ENCODE peak calls at places on chromosomes 6 and 20, in ten cellular contexts. One of them, this sample, is unnamed.
A peak's percentile ranks its signal among the peaks of the same experiment; 100 is the strongest.

GRCh38 chr20:11810316-11811130 is 107.2 kb upstream of the BTBD3 start:
- DNase-seq in NCI-H69: peak; percentile 82
- DNase-seq in EL: peak; percentile 84
- DNase-seq in AG10803: peak; percentile 77
- DNase-seq in hepatocyte: no peak
- DNase-seq in AG09319: no peak
- DNase-seq in omental fat pad: no peak
- DNase-seq in stromal cell of bone marrow: no peak
- DNase-seq in naive thymus-derived CD8-positive, alpha-beta T cell: no peak
- DNase-seq in activated naive CD4-positive, alpha-beta T cell treated with anti-CD3 and anti-CD28 coated beads for 36 hours: no peak
- DNase-seq in this sample: peak; percentile 48

GRCh38 chr20:25341716-25342680 is 48.6 kb downstream of the ABHD12 start:
- DNase-seq in EL: peak; percentile 62
- DNase-seq in AG09319: no peak
- DNase-seq in AG10803: peak; percentile 59
- DNase-seq in hepatocyte: no peak
- DNase-seq in stromal cell of bone marrow: no peak
- DNase-seq in naive thymus-derived CD8-positive, alpha-beta T cell: no peak
- DNase-seq in NCI-H69: peak; percentile 41
- DNase-seq in omental fat pad: no peak
- DNase-seq in activated naive CD4-positive, alpha-beta T cell treated with anti-CD3 and anti-CD28 coated beads for 36 hours: no peak
- DNase-seq in this sample: no peak

GRCh38 chr6:148044261-148044731 is 298.3 kb upstream of the SASH1 start:
- DNase-seq in stromal cell of bone marrow: peak; percentile 11
- DNase-seq in activated naive CD4-positive, alpha-beta T cell treated with anti-CD3 and anti-CD28 coated beads for 36 hours: no peak
- DNase-seq in EL: peak; percentile 43
- DNase-seq in naive thymus-derived CD8-positive, alpha-beta T cell: no peak
- DNase-seq in AG09319: peak; percentile 15
- DNase-seq in omental fat pad: no peak
- DNase-seq in NCI-H69: no peak
- DNase-seq in hepatocyte: no peak
- DNase-seq in AG10803: peak; percentile 2
- DNase-seq in this sample: peak; percentile 4

GRCh38 chr6:16700202-16700997 is 60.9 kb downstream of the ATXN1 start:
- DNase-seq in activated naive CD4-positive, alpha-beta T cell treated with anti-CD3 and anti-CD28 coated beads for 36 hours: peak; percentile 35
- DNase-seq in AG10803: no peak
- DNase-seq in EL: no peak
- DNase-seq in hepatocyte: no peak
- DNase-seq in omental fat pad: no peak
- DNase-seq in stromal cell of bone marrow: no peak
- DNase-seq in AG09319: no peak
- DNase-seq in NCI-H69: peak; percentile 35
- DNase-seq in naive thymus-derived CD8-positive, alpha-beta T cell: peak; percentile 25
- DNase-seq in this sample: no peak

GRCh38 chr6:109939654-109940053 is 38.5 kb upstream of the GPR6 start:
- DNase-seq in naive thymus-derived CD8-positive, alpha-beta T cell: no peak
- DNase-seq in NCI-H69: no peak
- DNase-seq in EL: peak; percentile 50
- DNase-seq in stromal cell of bone marrow: no peak
- DNase-seq in hepatocyte: no peak
- DNase-seq in omental fat pad: no peak
- DNase-seq in activated naive CD4-positive, alpha-beta T cell treated with anti-CD3 and anti-CD28 coated beads for 36 hours: no peak
- DNase-seq in AG10803: no peak
- DNase-seq in AG09319: no peak
- DNase-seq in this sample: no peak

GRCh38 chr20:25005220-25005619 is 12.7 kb upstream of the APMAP start:
- DNase-seq in NCI-H69: peak; percentile 88
- DNase-seq in stromal cell of bone marrow: no peak
- DNase-seq in hepatocyte: no peak
- DNase-seq in activated naive CD4-positive, alpha-beta T cell treated with anti-CD3 and anti-CD28 coated beads for 36 hours: no peak
- DNase-seq in omental fat pad: no peak
- DNase-seq in AG10803: peak; percentile 64
- DNase-seq in naive thymus-derived CD8-positive, alpha-beta T cell: no peak
- DNase-seq in AG09319: peak; percentile 16
- DNase-seq in EL: no peak
- DNase-seq in this sample: no peak

GRCh38 chr6:46704562-46704961 is 16.9 kb downstream of the TDRD6 start:
- DNase-seq in omental fat pad: no peak
- DNase-seq in stromal cell of bone marrow: peak; percentile 10
- DNase-seq in AG09319: no peak
- DNase-seq in EL: peak; percentile 12
- DNase-seq in activated naive CD4-positive, alpha-beta T cell treated with anti-CD3 and anti-CD28 coated beads for 36 hours: no peak
- DNase-seq in AG10803: peak; percentile 5
- DNase-seq in naive thymus-derived CD8-positive, alpha-beta T cell: no peak
- DNase-seq in hepatocyte: no peak
- DNase-seq in NCI-H69: peak; percentile 35
- DNase-seq in this sample: no peak

GRCh38 chr6:119832411-119832810 is 482.9 kb upstream of the MAN1A1 start:
- DNase-seq in activated naive CD4-positive, alpha-beta T cell treated with anti-CD3 and anti-CD28 coated beads for 36 hours: no peak
- DNase-seq in AG10803: no peak
- DNase-seq in EL: no peak
- DNase-seq in omental fat pad: no peak
- DNase-seq in stromal cell of bone marrow: no peak
- DNase-seq in naive thymus-derived CD8-positive, alpha-beta T cell: no peak
- DNase-seq in NCI-H69: no peak
- DNase-seq in AG09319: no peak
- DNase-seq in hepatocyte: no peak
- DNase-seq in this sample: no peak

GRCh38 chr6:163648868-163649267 is 234.3 kb downstream of the QKI start:
- DNase-seq in stromal cell of bone marrow: no peak
- DNase-seq in hepatocyte: no peak
- DNase-seq in omental fat pad: no peak
- DNase-seq in EL: no peak
- DNase-seq in AG09319: no peak
- DNase-seq in naive thymus-derived CD8-positive, alpha-beta T cell: no peak
- DNase-seq in NCI-H69: no peak
- DNase-seq in activated naive CD4-positive, alpha-beta T cell treated with anti-CD3 and anti-CD28 coated beads for 36 hours: no peak
- DNase-seq in AG10803: no peak
- DNase-seq in this sample: no peak

GRCh38 chr20:774016-774679 is 5.8 kb upstream of the SLC52A3 start:
- DNase-seq in AG10803: no peak
- DNase-seq in omental fat pad: no peak
- DNase-seq in AG09319: no peak
- DNase-seq in stromal cell of bone marrow: no peak
- DNase-seq in NCI-H69: no peak
- DNase-seq in hepatocyte: no peak
- DNase-seq in naive thymus-derived CD8-positive, alpha-beta T cell: no peak
- DNase-seq in activated naive CD4-positive, alpha-beta T cell treated with anti-CD3 and anti-CD28 coated beads for 36 hours: no peak
- DNase-seq in EL: no peak
- DNase-seq in this sample: no peak

GRCh38 chr6:157556671-157557430 is 175.9 kb downstream of the ZDHHC14 start:
- DNase-seq in stromal cell of bone marrow: no peak
- DNase-seq in AG09319: no peak
- DNase-seq in omental fat pad: no peak
- DNase-seq in EL: no peak
- DNase-seq in naive thymus-derived CD8-positive, alpha-beta T cell: no peak
- DNase-seq in hepatocyte: no peak
- DNase-seq in AG10803: no peak
- DNase-seq in activated naive CD4-positive, alpha-beta T cell treated with anti-CD3 and anti-CD28 coated beads for 36 hours: no peak
- DNase-seq in NCI-H69: peak; percentile 95
- DNase-seq in this sample: no peak

GRCh38 chr6:19333936-19334335 is 503.2 kb upstream of the ID4 start:
- DNase-seq in NCI-H69: no peak
- DNase-seq in hepatocyte: peak; percentile 12
- DNase-seq in AG09319: no peak
- DNase-seq in EL: no peak
- DNase-seq in AG10803: no peak
- DNase-seq in naive thymus-derived CD8-positive, alpha-beta T cell: no peak
- DNase-seq in activated naive CD4-positive, alpha-beta T cell treated with anti-CD3 and anti-CD28 coated beads for 36 hours: no peak
- DNase-seq in omental fat pad: no peak
- DNase-seq in stromal cell of bone marrow: no peak
- DNase-seq in this sample: peak; percentile 1

GRCh38 chr6:152635949-152636674 is 1.1 kb downstream of the SYNE1 start:
- DNase-seq in AG10803: peak; percentile 34
- DNase-seq in omental fat pad: no peak
- DNase-seq in activated naive CD4-positive, alpha-beta T cell treated with anti-CD3 and anti-CD28 coated beads for 36 hours: no peak
- DNase-seq in NCI-H69: peak; percentile 32
- DNase-seq in EL: peak; percentile 19
- DNase-seq in naive thymus-derived CD8-positive, alpha-beta T cell: no peak
- DNase-seq in AG09319: no peak
- DNase-seq in stromal cell of bone marrow: peak; percentile 21
- DNase-seq in hepatocyte: peak; percentile 23
- DNase-seq in this sample: no peak